ENCODE peak calls at places on chromosomes 2 and 18, in seven cellular contexts. One of them, this sample, is unnamed.

GRCh38 chr2:160306985-160307384 is 106.9 kb upstream of the ITGB6 start:
- DNase-seq in nephron progenitor cell: no peak
- DNase-seq in substantia nigra: no peak
- DNase-seq in left ventricle myocardium inferior: no peak
- DNase-seq in A172: no peak
- DNase-seq in K562: no peak
- DNase-seq in activated CD4-positive, CD25-positive, alpha-beta regulatory T cell treated with anti-CD3 and anti-CD28 coated beads, Interleukin-2, amount 50 U/mL, for 72 hours: no peak
- DNase-seq in this sample: no peak

GRCh38 chr2:109188924-109189323 is 59.9 kb downstream of the SH3RF3 start:
- DNase-seq in substantia nigra: no peak
- DNase-seq in A172: no peak
- DNase-seq in K562: no peak
- DNase-seq in nephron progenitor cell: no peak
- DNase-seq in left ventricle myocardium inferior: no peak
- DNase-seq in activated CD4-positive, CD25-positive, alpha-beta regulatory T cell treated with anti-CD3 and anti-CD28 coated beads, Interleukin-2, amount 50 U/mL, for 72 hours: no peak
- DNase-seq in this sample: no peak

GRCh38 chr2:237574894-237575868 is 8.8 kb downstream of the PRLH start:
- DNase-seq in A172: no peak
- DNase-seq in substantia nigra: no peak
- DNase-seq in nephron progenitor cell: no peak
- DNase-seq in K562: no peak
- DNase-seq in left ventricle myocardium inferior: peak; percentile 35
- DNase-seq in activated CD4-positive, CD25-positive, alpha-beta regulatory T cell treated with anti-CD3 and anti-CD28 coated beads, Interleukin-2, amount 50 U/mL, for 72 hours: no peak
- DNase-seq in this sample: no peak

GRCh38 chr2:1748741-1749488 is 4.6 kb upstream of the PXDN start:
- DNase-seq in left ventricle myocardium inferior: no peak
- DNase-seq in K562: no peak
- DNase-seq in A172: no peak
- DNase-seq in activated CD4-positive, CD25-positive, alpha-beta regulatory T cell treated with anti-CD3 and anti-CD28 coated beads, Interleukin-2, amount 50 U/mL, for 72 hours: no peak
- DNase-seq in nephron progenitor cell: no peak
- DNase-seq in substantia nigra: no peak
- DNase-seq in this sample: no peak

GRCh38 chr18:68263481-68263880 is 451.4 kb downstream of the TMX3 start:
- DNase-seq in substantia nigra: no peak
- DNase-seq in A172: no peak
- DNase-seq in left ventricle myocardium inferior: no peak
- DNase-seq in activated CD4-positive, CD25-positive, alpha-beta regulatory T cell treated with anti-CD3 and anti-CD28 coated beads, Interleukin-2, amount 50 U/mL, for 72 hours: no peak
- DNase-seq in nephron progenitor cell: no peak
- DNase-seq in K562: no peak
- DNase-seq in this sample: no peak

GRCh38 chr2:216792222-216793001 is 67.5 kb downstream of the TNP1 start:
- DNase-seq in nephron progenitor cell: no peak
- DNase-seq in left ventricle myocardium inferior: peak; percentile 41
- DNase-seq in substantia nigra: no peak
- DNase-seq in K562: no peak
- DNase-seq in activated CD4-positive, CD25-positive, alpha-beta regulatory T cell treated with anti-CD3 and anti-CD28 coated beads, Interleukin-2, amount 50 U/mL, for 72 hours: no peak
- DNase-seq in A172: no peak
- DNase-seq in this sample: no peak

GRCh38 chr2:187986392-187987105 is 305.1 kb upstream of the GULP1 start:
- DNase-seq in A172: peak; percentile 12
- DNase-seq in activated CD4-positive, CD25-positive, alpha-beta regulatory T cell treated with anti-CD3 and anti-CD28 coated beads, Interleukin-2, amount 50 U/mL, for 72 hours: no peak
- DNase-seq in nephron progenitor cell: no peak
- DNase-seq in K562: no peak
- DNase-seq in left ventricle myocardium inferior: no peak
- DNase-seq in substantia nigra: no peak
- DNase-seq in this sample: no peak

GRCh38 chr2:73176205-73176880 is 26.0 kb upstream of the NOTO start:
- DNase-seq in nephron progenitor cell: peak; percentile 28
- DNase-seq in substantia nigra: no peak
- DNase-seq in A172: no peak
- DNase-seq in activated CD4-positive, CD25-positive, alpha-beta regulatory T cell treated with anti-CD3 and anti-CD28 coated beads, Interleukin-2, amount 50 U/mL, for 72 hours: no peak
- DNase-seq in left ventricle myocardium inferior: peak; percentile 23
- DNase-seq in K562: peak; percentile 36
- DNase-seq in this sample: peak; percentile 25

GRCh38 chr2:191892391-191892790 is 45.5 kb upstream of the CAVIN2 start:
- DNase-seq in K562: no peak
- DNase-seq in substantia nigra: no peak
- DNase-seq in left ventricle myocardium inferior: no peak
- DNase-seq in activated CD4-positive, CD25-positive, alpha-beta regulatory T cell treated with anti-CD3 and anti-CD28 coated beads, Interleukin-2, amount 50 U/mL, for 72 hours: no peak
- DNase-seq in nephron progenitor cell: no peak
- DNase-seq in A172: no peak
- DNase-seq in this sample: no peak

GRCh38 chr2:205496777-205497176 is 185.5 kb upstream of the NRP2 start:
- DNase-seq in substantia nigra: no peak
- DNase-seq in activated CD4-positive, CD25-positive, alpha-beta regulatory T cell treated with anti-CD3 and anti-CD28 coated beads, Interleukin-2, amount 50 U/mL, for 72 hours: no peak
- DNase-seq in left ventricle myocardium inferior: no peak
- DNase-seq in nephron progenitor cell: no peak
- DNase-seq in K562: no peak
- DNase-seq in A172: no peak
- DNase-seq in this sample: no peak

GRCh38 chr2:191679818-191680600 is 2.1 kb downstream of the NABP1 start:
- DNase-seq in nephron progenitor cell: no peak
- DNase-seq in left ventricle myocardium inferior: no peak
- DNase-seq in A172: peak; percentile 90
- DNase-seq in substantia nigra: no peak
- DNase-seq in activated CD4-positive, CD25-positive, alpha-beta regulatory T cell treated with anti-CD3 and anti-CD28 coated beads, Interleukin-2, amount 50 U/mL, for 72 hours: no peak
- DNase-seq in K562: no peak
- DNase-seq in this sample: no peak

GRCh38 chr2:101349893-101350662 is 37.2 kb downstream of the CREG2 start:
- DNase-seq in A172: peak; percentile 53
- DNase-seq in substantia nigra: no peak
- DNase-seq in left ventricle myocardium inferior: no peak
- DNase-seq in activated CD4-positive, CD25-positive, alpha-beta regulatory T cell treated with anti-CD3 and anti-CD28 coated beads, Interleukin-2, amount 50 U/mL, for 72 hours: no peak
- DNase-seq in nephron progenitor cell: no peak
- DNase-seq in K562: no peak
- DNase-seq in this sample: no peak

GRCh38 chr18:5720132-5720531 is 175.2 kb downstream of the TMEM200C start:
- DNase-seq in activated CD4-positive, CD25-positive, alpha-beta regulatory T cell treated with anti-CD3 and anti-CD28 coated beads, Interleukin-2, amount 50 U/mL, for 72 hours: no peak
- DNase-seq in A172: no peak
- DNase-seq in substantia nigra: no peak
- DNase-seq in K562: no peak
- DNase-seq in left ventricle myocardium inferior: no peak
- DNase-seq in nephron progenitor cell: no peak
- DNase-seq in this sample: no peak

GRCh38 chr18:50424877-50425690 is 50.2 kb downstream of the SKA1 start:
- DNase-seq in K562: peak; percentile 59
- DNase-seq in substantia nigra: no peak
- DNase-seq in nephron progenitor cell: no peak
- DNase-seq in activated CD4-positive, CD25-positive, alpha-beta regulatory T cell treated with anti-CD3 and anti-CD28 coated beads, Interleukin-2, amount 50 U/mL, for 72 hours: no peak
- DNase-seq in left ventricle myocardium inferior: peak; percentile 53
- DNase-seq in A172: peak; percentile 12
- DNase-seq in this sample: no peak

GRCh38 chr2:70934981-70935380 is 719 bp upstream of the ATP6V1B1 start:
- DNase-seq in left ventricle myocardium inferior: no peak
- DNase-seq in substantia nigra: no peak
- DNase-seq in activated CD4-positive, CD25-positive, alpha-beta regulatory T cell treated with anti-CD3 and anti-CD28 coated beads, Interleukin-2, amount 50 U/mL, for 72 hours: no peak
- DNase-seq in A172: no peak
- DNase-seq in K562: no peak
- DNase-seq in nephron progenitor cell: no peak
- DNase-seq in this sample: no peak